ENCODE peak calls at places on chromosomes 11 and 22, in six cellular contexts. Z is IMR-90, E is neuronal stem cell, H is H9, K is H1, O is trophoblast cell. U is an unnamed sample.

GRCh38 chr11:128901655-128902514 is 10.7 kb downstream of the KCNJ5 start:
- DNase-seq in Z (no peak), E (no peak), H (peak), K (peak), O (no peak), U (no peak)

GRCh38 chr11:78429667-78430066 is 12.0 kb upstream of the GAB2 start:
- DNase-seq in Z (no peak), E (no peak), H (no peak), K (no peak), O (no peak), U (no peak)

GRCh38 chr11:68989936-68990606 is 9.3 kb upstream of the MRGPRD start:
- DNase-seq in Z (no peak), E (no peak), H (peak), K (no peak), O (no peak), U (no peak)

GRCh38 chr11:58618215-58618614 is 4.2 kb upstream of the CNTF start:
- DNase-seq in Z (no peak), E (no peak), H (no peak), K (no peak), O (no peak), U (no peak)

GRCh38 chr11:34052608-34053160 is 1.2 kb downstream of the CAPRIN1 start:
- DNase-seq in Z (no peak), E (peak), H (no peak), K (peak), O (peak), U (peak)

GRCh38 chr11:64298966-64299846 is 952 bp upstream of the CATSPERZ start:
- DNase-seq in Z (no peak), E (no peak), H (no peak), K (peak), O (no peak), U (no peak)

GRCh38 chr22:35733036-35733435 is 15.4 kb downstream of the APOL5 start:
- DNase-seq in Z (no peak), E (no peak), H (no peak), K (no peak), O (no peak), U (no peak)

GRCh38 chr11:61950035-61950547 is at the start of gene BEST1:
- DNase-seq in Z (no peak), E (no peak), H (no peak), K (no peak), O (no peak), U (no peak)

GRCh38 chr11:121347805-121348204 is 55.2 kb downstream of the SC5D start:
- DNase-seq in Z (no peak), E (no peak), H (no peak), K (no peak), O (no peak), U (no peak)

GRCh38 chr11:6862961-6863360 is at the start of gene OR10A2:
- DNase-seq in Z (peak), E (no peak), H (peak), K (no peak), O (no peak), U (no peak)

GRCh38 chr11:77211040-77211451 is 83.0 kb downstream of the MYO7A start:
- DNase-seq in Z (no peak), E (no peak), H (no peak), K (no peak), O (no peak), U (no peak)

GRCh38 chr11:47087801-47088200 is 88.9 kb downstream of the ARFGAP2 start:
- DNase-seq in Z (no peak), E (no peak), H (no peak), K (no peak), O (no peak), U (no peak)

GRCh38 chr22:20436309-20437252 is 1.0 kb downstream of the SCARF2 start:
- DNase-seq in Z (peak), E (peak), H (peak), K (peak), O (peak), U (peak)

GRCh38 chr11:31882951-31883392 is 71.8 kb upstream of the PAX6 start:
- DNase-seq in Z (no peak), E (peak), H (peak), K (no peak), O (no peak), U (no peak)

GRCh38 chr11:88103337-88104206 is 71.7 kb downstream of the RAB38 start:
- DNase-seq in Z (peak), E (peak), H (peak), K (peak), O (peak), U (peak)

GRCh38 chr11:12626616-12627015 is 47.6 kb upstream of the TEAD1 start:
- DNase-seq in Z (peak), E (no peak), H (no peak), K (no peak), O (no peak), U (no peak)

GRCh38 chr22:23182289-23183106 is 2.2 kb downstream of the BCR start:
- DNase-seq in Z (peak), E (no peak), H (no peak), K (no peak), O (peak), U (peak)

GRCh38 chr11:117409511-117409910 is 81.9 kb downstream of the CEP164 start:
- DNase-seq in Z (no peak), E (no peak), H (peak), K (no peak), O (no peak), U (no peak)

GRCh38 chr22:50656122-50657070 is 16.2 kb upstream of the SHANK3 start:
- DNase-seq in Z (peak), E (no peak), H (no peak), K (no peak), O (peak), U (peak)

GRCh38 chr22:38214248-38215056 is 12.7 kb downstream of the MAFF start:
- DNase-seq in Z (peak), E (peak), H (peak), K (peak), O (peak), U (peak)

GRCh38 chr22:23437779-23438178 is 142.3 kb downstream of the IGLL1 start:
- DNase-seq in Z (no peak), E (no peak), H (no peak), K (peak), O (no peak), U (no peak)

GRCh38 chr11:104774578-104774977 is 123.7 kb downstream of the CASP12 start:
- DNase-seq in Z (no peak), E (no peak), H (no peak), K (no peak), O (no peak), U (no peak)

GRCh38 chr11:16925495-16926065 is 88.6 kb downstream of the PLEKHA7 start:
- DNase-seq in Z (no peak), E (peak), H (peak), K (peak), O (peak), U (peak)

GRCh38 chr22:19619144-19620009 is 94.9 kb upstream of the SEPTIN5 start:
- DNase-seq in Z (no peak), E (no peak), H (no peak), K (no peak), O (no peak), U (no peak)

GRCh38 chr11:36056160-36056751 is 112.4 kb downstream of the LDLRAD3 start:
- DNase-seq in Z (peak), E (no peak), H (peak), K (peak), O (peak), U (no peak)

GRCh38 chr22:23233746-23234408 is 53.6 kb downstream of the BCR start:
- DNase-seq in Z (peak), E (no peak), H (no peak), K (no peak), O (no peak), U (peak)

GRCh38 chr11:66868726-66869291 is 11.9 kb downstream of the LRFN4 start:
- DNase-seq in Z (no peak), E (peak), H (peak), K (peak), O (peak), U (no peak)

GRCh38 chr11:113896156-113896879 is 8.3 kb upstream of the HTR3B start:
- DNase-seq in Z (peak), E (no peak), H (peak), K (peak), O (peak), U (peak)

GRCh38 chr22:45483319-45483718 is 19.4 kb upstream of the FBLN1 start:
- DNase-seq in Z (no peak), E (no peak), H (no peak), K (no peak), O (peak), U (no peak)

DNA sequence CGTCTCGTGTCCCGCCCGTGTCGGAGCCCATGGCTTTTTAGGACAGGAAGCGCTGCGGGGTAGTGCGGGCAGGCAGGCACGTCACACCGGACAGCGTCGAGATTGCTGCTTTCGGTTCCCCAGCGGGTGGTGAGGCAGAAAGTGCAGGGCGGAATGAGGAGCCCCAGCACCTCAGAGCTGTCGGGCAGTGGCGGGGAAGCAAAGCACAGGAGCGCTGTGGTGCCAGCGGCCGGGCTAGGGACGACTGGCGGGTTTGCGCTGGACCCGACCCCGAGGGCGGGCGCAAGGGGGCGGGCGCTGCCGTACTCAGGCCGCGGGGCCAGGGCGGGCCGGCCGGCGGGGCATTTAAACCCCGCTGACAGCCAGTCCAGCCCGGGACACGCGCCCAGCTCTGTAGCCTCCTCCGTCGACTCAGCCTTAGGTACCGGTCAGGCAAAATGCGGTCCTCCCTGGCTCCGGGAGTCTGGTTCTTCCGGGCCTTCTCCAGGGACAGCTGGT is at the start of gene SLC37A2:
- DNase-seq in Z (peak), E (peak), H (peak), K (no peak), O (peak), U (peak)
- H3K9ac ChIP-seq in Z (peak), E (peak), H (no peak), K (no peak), O (no peak), U (peak)

GRCh38 chr11:112525844-112526590 is 265.4 kb upstream of the PLET1 start:
- DNase-seq in Z (no peak), E (no peak), H (no peak), K (no peak), O (no peak), U (peak)

GRCh38 chr11:112523477-112523876 is 262.8 kb upstream of the PLET1 start:
- DNase-seq in Z (no peak), E (peak), H (no peak), K (no peak), O (no peak), U (peak)

GRCh38 chr11:112525270-112525669 is 264.6 kb upstream of the PLET1 start:
- DNase-seq in Z (no peak), E (no peak), H (no peak), K (no peak), O (peak), U (peak)

GRCh38 chr11:112524808-112525207 is 264.1 kb upstream of the PLET1 start:
- DNase-seq in Z (no peak), E (no peak), H (no peak), K (no peak), O (no peak), U (peak)

DNA sequence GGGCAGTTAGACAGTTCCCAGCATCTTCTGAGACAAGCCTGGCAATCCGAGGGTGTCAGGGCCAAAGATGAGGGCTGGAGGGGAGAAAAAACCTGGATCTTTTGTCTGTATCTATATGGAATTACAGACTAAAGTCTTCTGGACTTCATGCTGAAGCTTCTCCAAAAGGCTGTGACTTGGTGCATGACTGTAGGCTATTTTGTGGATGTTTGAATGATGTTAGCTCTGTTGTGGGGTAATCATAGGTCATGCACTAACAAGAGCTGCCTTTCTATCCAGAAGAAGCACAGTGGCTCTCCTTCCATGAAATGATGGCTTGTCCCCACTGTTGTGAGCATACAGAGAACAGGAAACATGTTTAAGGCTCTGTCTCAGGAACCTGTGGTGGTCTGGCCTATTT is 263.3 kb upstream of the PLET1 start:
- DNase-seq in Z (no peak), E (no peak), H (no peak), K (no peak), O (no peak), U (peak)
- H3K14ac ChIP-seq in Z (no peak), E (no peak), H (no peak), K (no peak), O (no peak), U (no peak)

GRCh38 chr11:123195182-123196059 is at the start of gene CLMP:
- DNase-seq in Z (peak), E (no peak), H (peak), K (peak), O (no peak), U (peak)

GRCh38 chr11:123191939-123192338 is 3.1 kb downstream of the CLMP start:
- DNase-seq in Z (no peak), E (no peak), H (no peak), K (no peak), O (no peak), U (no peak)

GRCh38 chr11:123193742-123194141 is 1.3 kb downstream of the CLMP start:
- DNase-seq in Z (no peak), E (no peak), H (no peak), K (no peak), O (no peak), U (peak)

GRCh38 chr11:123196060-123196714 is 1.1 kb upstream of the CLMP start:
- DNase-seq in Z (no peak), E (no peak), H (peak), K (peak), O (peak), U (no peak)

DNA sequence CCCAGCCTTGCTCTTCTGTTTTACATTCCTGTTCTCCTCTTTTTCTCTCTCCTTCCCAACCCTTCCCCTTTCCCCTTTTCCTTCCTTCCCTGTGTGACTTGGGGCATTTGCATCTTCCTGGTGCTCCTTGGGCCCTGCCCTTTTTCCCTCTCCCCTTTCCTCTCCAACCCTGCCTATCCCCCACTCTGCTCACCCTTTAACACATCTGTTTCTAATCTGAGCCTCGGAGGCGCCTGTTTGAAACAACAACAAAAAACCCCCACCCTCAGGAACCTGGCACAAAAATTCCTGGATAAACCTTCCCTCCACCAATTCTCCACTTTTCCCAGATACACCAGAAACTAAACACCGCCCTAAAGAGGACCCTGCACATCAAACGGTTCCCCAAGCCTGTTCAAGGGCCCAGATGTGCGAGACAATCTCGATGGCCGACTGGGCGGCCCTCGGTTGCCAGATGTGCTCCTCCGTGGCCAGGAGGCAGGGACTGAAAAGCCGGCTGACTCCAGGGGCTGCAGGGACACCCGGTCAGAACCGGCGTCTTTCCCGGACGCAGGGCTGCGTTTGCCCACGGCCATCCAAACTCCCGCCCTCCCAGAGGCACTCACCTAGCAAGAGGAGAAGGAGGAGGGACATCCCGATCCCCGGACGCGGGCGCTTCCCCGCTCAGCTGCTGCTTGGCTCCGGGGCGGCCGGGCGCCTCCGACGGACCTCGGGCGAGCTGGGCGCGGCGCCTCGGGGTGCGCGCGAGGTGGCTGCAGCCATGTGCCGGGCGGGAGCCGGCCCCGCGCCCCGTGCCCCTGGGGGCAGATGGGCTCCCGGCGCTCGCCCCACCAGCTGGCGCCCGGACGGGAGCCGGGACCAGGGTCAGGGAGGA is 503 bp downstream of the CLMP start:
- DNase-seq in Z (peak), E (peak), H (peak), K (no peak), O (peak), U (peak)
- H2BK5ac ChIP-seq in Z (peak), E (no peak), H (no peak), K (peak), O (peak), U (peak)

GRCh38 chr11:405976-406795 is 8.6 kb downstream of the SIGIRR start:
- DNase-seq in Z (no peak), E (no peak), H (no peak), K (peak), O (no peak), U (no peak)

GRCh38 chr11:408154-409007 is 6.4 kb downstream of the SIGIRR start:
- DNase-seq in Z (no peak), E (no peak), H (no peak), K (peak), O (no peak), U (no peak)

GRCh38 chr11:407651-408080 is 7.1 kb downstream of the SIGIRR start:
- DNase-seq in Z (no peak), E (no peak), H (no peak), K (no peak), O (no peak), U (no peak)

GRCh38 chr11:405323-405975 is 9.3 kb downstream of the SIGIRR start:
- DNase-seq in Z (no peak), E (no peak), H (no peak), K (peak), O (no peak), U (no peak)

GRCh38 chr11:406796-407650 is 7.8 kb downstream of the SIGIRR start:
- DNase-seq in Z (peak), E (peak), H (peak), K (peak), O (peak), U (peak)
- H3K9ac ChIP-seq in Z (peak), E (peak), H (no peak), K (no peak), O (no peak), U (peak)

DNA sequence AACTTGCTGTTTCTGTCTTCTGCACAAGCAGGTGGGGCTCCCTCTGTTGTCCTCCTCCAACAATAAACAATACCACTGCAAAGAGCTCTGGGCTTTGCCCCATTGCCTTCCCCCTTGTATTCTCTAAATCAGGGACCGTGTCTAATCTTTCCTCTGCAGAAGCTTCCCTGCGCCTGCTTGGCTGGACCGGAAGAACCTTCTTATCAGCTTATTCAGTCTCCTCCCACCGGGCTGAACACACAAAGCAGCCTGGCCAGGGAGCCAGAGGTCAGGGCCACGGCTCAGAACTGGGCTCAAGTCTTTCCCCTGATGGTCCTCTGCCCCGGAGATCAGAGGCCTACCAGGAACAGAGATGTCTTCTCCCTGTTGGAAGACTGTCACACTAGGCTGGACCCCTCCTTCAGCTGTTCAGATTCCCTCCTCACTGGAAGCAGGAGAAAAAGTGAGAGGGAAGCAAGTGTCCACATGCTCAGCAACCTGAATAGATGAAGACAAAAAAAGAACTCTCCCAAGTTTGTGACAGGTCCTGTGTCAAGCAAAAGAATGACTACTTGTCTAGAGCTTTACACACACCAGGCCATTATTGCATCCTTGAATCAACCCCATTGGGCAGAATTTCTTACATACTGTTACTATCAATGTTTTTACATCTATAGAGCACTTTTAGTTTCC is 63.7 kb downstream of the RAB30 start:
- DNase-seq in Z (peak), E (peak), H (no peak), K (no peak), O (peak), U (peak)
- H3K14ac ChIP-seq in Z (peak), E (no peak), H (no peak), K (no peak), O (no peak), U (no peak)

GRCh38 chr11:100821198-100821597 is 134.1 kb downstream of the ARHGAP42 start:
- DNase-seq in Z (no peak), E (peak), H (no peak), K (no peak), O (no peak), U (no peak)

GRCh38 chr11:100812517-100812916 is 125.4 kb downstream of the ARHGAP42 start:
- DNase-seq in Z (no peak), E (no peak), H (no peak), K (no peak), O (no peak), U (no peak)

GRCh38 chr11:100815787-100816330 is 128.8 kb downstream of the ARHGAP42 start:
- DNase-seq in Z (no peak), E (no peak), H (no peak), K (no peak), O (no peak), U (no peak)

GRCh38 chr11:100817620-100818019 is 130.5 kb downstream of the ARHGAP42 start:
- DNase-seq in Z (no peak), E (no peak), H (no peak), K (no peak), O (no peak), U (no peak)

GRCh38 chr11:100816823-100817222 is 129.7 kb downstream of the ARHGAP42 start:
- DNase-seq in Z (peak), E (no peak), H (no peak), K (no peak), O (no peak), U (no peak)
- H2BK5ac ChIP-seq in Z (no peak), E (no peak), H (no peak), K (no peak), O (no peak), U (no peak)